ENCODE peak calls at places on chromosomes 11 and 22, in seven cellular contexts. P, F, K, C, M, W and B are unnamed samples.

GRCh38 chr22:23404689-23405365 is 175.3 kb downstream of the IGLL1 start:
- DNase-seq in P (peak), F (peak), K (no peak), C (peak), M (no peak), W (no peak), B (peak)

GRCh38 chr11:73623651-73624050 is 22.7 kb upstream of the PLEKHB1 start:
- DNase-seq in P (no peak), F (no peak), K (no peak), C (no peak), M (no peak), W (no peak), B (no peak)

GRCh38 chr11:128174465-128175101 is 412.8 kb downstream of the ETS1 start:
- DNase-seq in P (no peak), F (peak), K (no peak), C (peak), M (no peak), W (no peak), B (no peak)

GRCh38 chr22:43207849-43208702 is 21.1 kb upstream of the TTLL12 start:
- DNase-seq in P (no peak), F (no peak), K (no peak), C (no peak), M (no peak), W (no peak), B (peak)

GRCh38 chr22:46084376-46084775 is 66.0 kb upstream of the PPARA start:
- DNase-seq in P (no peak), F (no peak), K (no peak), C (no peak), M (no peak), W (no peak), B (no peak)

GRCh38 chr22:42336527-42337227 is 66.2 kb upstream of the TCF20 start:
- DNase-seq in P (no peak), F (no peak), K (no peak), C (no peak), M (no peak), W (no peak), B (no peak)

GRCh38 chr11:105489431-105489830 is 120.4 kb upstream of the GRIA4 start:
- DNase-seq in P (no peak), F (peak), K (no peak), C (no peak), M (no peak), W (no peak), B (no peak)

GRCh38 chr22:45185718-45186511 is 22.2 kb downstream of the NUP50 start:
- DNase-seq in P (no peak), F (no peak), K (no peak), C (no peak), M (no peak), W (no peak), B (no peak)

GRCh38 chr11:70506986-70507385 is 108.7 kb downstream of the CTTN start:
- DNase-seq in P (no peak), F (no peak), K (no peak), C (no peak), M (no peak), W (no peak), B (peak)

GRCh38 chr11:126432525-126432924 is 77.0 kb downstream of the ST3GAL4 start:
- DNase-seq in P (no peak), F (no peak), K (no peak), C (no peak), M (no peak), W (no peak), B (no peak)

GRCh38 chr11:1005913-1006312 is 30.6 kb downstream of the MUC6 start:
- DNase-seq in P (no peak), F (no peak), K (no peak), C (no peak), M (no peak), W (no peak), B (no peak)

GRCh38 chr11:115496892-115497291 is 7.3 kb downstream of the CADM1 start:
- DNase-seq in P (no peak), F (peak), K (no peak), C (no peak), M (no peak), W (no peak), B (no peak)

GRCh38 chr22:44357962-44358553 is 45.3 kb upstream of the SHISAL1 start:
- DNase-seq in P (no peak), F (peak), K (no peak), C (no peak), M (no peak), W (no peak), B (peak)

GRCh38 chr11:66720223-66720898 is 8.7 kb downstream of the SPTBN2 start:
- DNase-seq in P (peak), F (peak), K (no peak), C (peak), M (peak), W (peak), B (peak)

GRCh38 chr11:2797741-2798361 is 87.7 kb downstream of the CDKN1C start:
- DNase-seq in P (no peak), F (no peak), K (no peak), C (no peak), M (no peak), W (no peak), B (peak)

GRCh38 chr11:2748814-2749554 is 49.2 kb upstream of the KCNQ1OT1 start:
- DNase-seq in P (no peak), F (no peak), K (no peak), C (no peak), M (no peak), W (no peak), B (peak)

GRCh38 chr22:22813126-22814075 is 74.2 kb upstream of the IGLL5 start:
- DNase-seq in P (no peak), F (no peak), K (no peak), C (no peak), M (no peak), W (no peak), B (no peak)

GRCh38 chr22:40009231-40009769 is 14.5 kb downstream of the FAM83F start:
- DNase-seq in P (no peak), F (peak), K (no peak), C (peak), M (no peak), W (peak), B (peak)

GRCh38 chr11:107247189-107247588 is 210.4 kb downstream of the CWF19L2 start:
- DNase-seq in P (no peak), F (no peak), K (no peak), C (no peak), M (no peak), W (no peak), B (no peak)

GRCh38 chr11:75543808-75544207 is 18.1 kb upstream of the GDPD5 start:
- DNase-seq in P (no peak), F (no peak), K (no peak), C (no peak), M (no peak), W (no peak), B (peak)

GRCh38 chr22:25754527-25755202 is 12.7 kb downstream of the MYO18B start:
- DNase-seq in P (peak), F (no peak), K (no peak), C (no peak), M (no peak), W (no peak), B (peak)

GRCh38 chr22:50303848-50304527 is 3.5 kb downstream of the PLXNB2 start:
- DNase-seq in P (no peak), F (peak), K (no peak), C (peak), M (no peak), W (peak), B (peak)

GRCh38 chr11:69309800-69310280 is 15.9 kb downstream of the MYEOV start:
- DNase-seq in P (no peak), F (no peak), K (no peak), C (no peak), M (no peak), W (no peak), B (peak)

GRCh38 chr22:46240917-46241316 is 9.2 kb downstream of the CDPF1 start:
- DNase-seq in P (no peak), F (no peak), K (no peak), C (no peak), M (no peak), W (no peak), B (no peak)

GRCh38 chr11:120929664-120930154 is 94.2 kb upstream of the TBCEL start:
- DNase-seq in P (peak), F (peak), K (peak), C (peak), M (peak), W (no peak), B (no peak)

DNA sequence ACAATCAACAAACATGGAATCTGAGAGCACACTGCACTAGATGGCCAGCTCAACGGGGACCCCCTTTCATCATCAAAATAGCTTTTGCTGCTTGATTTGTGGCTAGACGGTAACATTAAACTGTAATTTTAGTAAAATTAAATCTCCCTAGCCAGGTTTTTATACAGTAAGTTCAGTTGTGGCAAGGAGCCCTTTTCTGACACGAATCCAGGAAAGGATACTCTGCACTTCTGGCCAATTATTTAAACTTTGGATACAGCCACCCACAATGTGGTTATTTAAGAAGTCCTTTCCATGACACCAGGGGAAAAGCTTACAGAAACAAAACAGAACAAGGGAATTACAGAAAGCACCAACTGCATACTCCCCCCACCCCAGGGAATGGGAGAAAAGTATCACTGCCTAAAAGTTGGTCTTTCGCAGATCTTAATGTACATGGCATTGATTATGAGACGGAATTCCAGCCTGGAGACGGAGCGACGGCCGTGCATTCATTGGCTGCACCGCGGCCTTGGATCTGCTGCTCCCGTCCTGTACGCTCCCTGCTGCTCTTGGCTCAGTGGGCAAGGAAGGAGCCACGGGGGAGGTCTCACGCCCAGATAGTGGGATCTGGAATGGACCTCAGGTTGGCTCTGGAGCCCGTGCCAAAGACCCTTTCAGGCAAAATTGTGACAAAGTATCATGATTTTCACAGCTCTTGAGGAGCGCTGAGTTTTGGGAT is 19.8 kb upstream of the PISD start:
- DNase-seq in P (no peak), F (no peak), K (no peak), C (no peak), M (no peak), W (no peak), B (peak)
- H2AFZ ChIP-seq in P (no peak), F (no peak), K (no peak), C (no peak), M (no peak), W (no peak), B (peak)

GRCh38 chr11:123973816-123974215 is 3.8 kb downstream of the OR10S1 start:
- DNase-seq in P (peak), F (no peak), K (no peak), C (no peak), M (peak), W (peak), B (peak)
- H2AFZ ChIP-seq in P (no peak), F (peak), K (no peak), C (no peak), M (no peak), W (no peak), B (no peak)

DNA sequence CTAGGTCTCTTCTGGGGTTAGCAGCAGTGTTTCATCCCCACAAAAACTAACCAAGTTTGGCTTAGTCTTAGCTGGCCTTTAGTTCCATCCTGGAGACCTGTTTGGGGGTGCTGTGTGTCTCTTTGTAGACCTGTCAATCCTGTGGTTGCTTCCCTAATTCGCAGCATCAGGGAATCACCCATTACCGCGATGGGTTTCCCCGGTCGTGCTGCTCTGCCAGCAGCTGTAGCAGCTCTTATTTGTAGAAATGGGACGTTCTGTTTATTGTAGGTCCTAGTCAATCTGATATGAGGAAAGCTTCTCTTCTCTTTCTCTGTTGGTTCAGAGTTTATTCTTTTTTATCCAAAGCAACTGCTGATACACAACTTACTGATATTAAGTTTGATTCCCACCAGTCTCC is 91.6 kb downstream of the CECR2 start:
- DNase-seq in P (no peak), F (no peak), K (no peak), C (no peak), M (no peak), W (no peak), B (no peak)
- H2AFZ ChIP-seq in P (no peak), F (no peak), K (no peak), C (no peak), M (no peak), W (no peak), B (no peak)

GRCh38 chr11:95100191-95100648 is 10.6 kb downstream of the ENDOD1 start:
- DNase-seq in P (no peak), F (no peak), K (no peak), C (no peak), M (no peak), W (no peak), B (no peak)
- H2AFZ ChIP-seq in P (no peak), F (no peak), K (no peak), C (no peak), M (no peak), W (no peak), B (no peak)

DNA sequence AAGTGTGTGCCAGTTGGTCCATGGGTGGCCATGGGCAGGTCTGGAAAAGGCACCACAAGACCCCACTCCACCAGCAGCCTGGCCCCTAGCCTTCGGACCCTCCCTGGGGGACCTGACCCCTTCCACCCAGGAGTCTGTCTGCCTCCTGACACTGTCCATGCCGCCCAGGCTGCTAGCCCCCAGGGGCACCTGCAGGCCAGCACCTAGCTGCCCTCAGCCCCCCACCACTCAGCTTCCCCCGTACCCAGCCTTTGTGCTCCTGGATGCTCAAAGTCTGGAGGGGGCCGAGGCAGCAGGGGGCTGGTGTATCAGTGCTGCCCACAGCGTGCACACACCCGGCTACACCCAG is 34.3 kb upstream of the OR10G7 start:
- DNase-seq in P (no peak), F (no peak), K (no peak), C (no peak), M (no peak), W (no peak), B (no peak)
- H2AFZ ChIP-seq in P (peak), F (no peak), K (no peak), C (peak), M (no peak), W (peak), B (no peak)

GRCh38 chr22:30265131-30265720 is 1.4 kb downstream of the OSM start:
- DNase-seq in P (no peak), F (no peak), K (no peak), C (no peak), M (no peak), W (no peak), B (peak)
- H2AFZ ChIP-seq in P (no peak), F (no peak), K (no peak), C (no peak), M (no peak), W (no peak), B (no peak)

DNA sequence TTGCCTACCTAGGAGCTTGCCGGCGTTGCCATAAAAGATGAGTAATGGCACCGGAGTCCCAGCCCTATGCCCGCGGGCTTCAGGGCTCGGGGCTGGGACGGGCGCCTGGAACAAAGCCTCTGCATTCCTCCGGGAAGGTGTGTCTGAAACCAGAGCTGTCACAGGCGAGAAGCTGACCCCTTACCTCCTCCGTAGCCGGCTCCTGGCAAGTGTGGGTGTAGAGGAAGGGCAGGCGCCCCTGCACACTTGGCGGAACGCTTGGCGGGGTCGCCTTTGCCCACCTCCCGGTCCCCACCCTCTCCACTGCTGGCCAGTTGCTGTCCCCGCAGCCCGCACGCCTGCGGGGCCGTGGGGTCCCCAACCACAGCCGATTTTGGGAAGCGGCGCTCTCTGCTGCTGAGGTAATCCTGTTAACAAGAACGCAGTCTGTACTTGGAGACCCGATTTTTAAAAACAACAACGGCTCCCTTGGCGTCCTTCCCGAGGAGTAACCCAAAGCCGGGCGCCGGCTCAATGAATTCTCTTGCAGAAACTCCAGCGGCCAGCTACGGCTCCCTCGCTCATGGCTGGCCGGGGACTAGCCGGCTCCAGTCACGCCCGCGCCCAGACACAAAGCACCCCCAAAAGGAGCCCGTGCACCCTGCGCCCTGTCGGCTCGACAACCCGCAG is 89.3 kb downstream of the PLEKHA7 start:
- DNase-seq in P (no peak), F (peak), K (no peak), C (peak), M (peak), W (peak), B (peak)
- H2AFZ ChIP-seq in P (peak), F (no peak), K (peak), C (peak), M (no peak), W (peak), B (peak)